ENCODE peak calls at places on chromosomes 13 and 19, in four cellular contexts. One of them, this sample, is unnamed. For H3K4me1, the result is how much of the 10 kb centered on the place peaks cover.

GRCh38 chr13:26482451-26483197 is 74.9 kb upstream of the WASF3 start:
- DNase-seq in DND-41: peak
- DNase-seq in uterus: peak
- DNase-seq in heart right ventricle: no peak
- DNase-seq in this sample: peak

GRCh38 chr13:110421061-110421460 is 114.0 kb downstream of the COL4A2 start:
- DNase-seq in DND-41: no peak
- DNase-seq in uterus: no peak
- DNase-seq in heart right ventricle: no peak
- DNase-seq in this sample: no peak

GRCh38 chr13:67369895-67370660 is 139.9 kb upstream of the PCDH9 start:
- DNase-seq in DND-41: no peak
- DNase-seq in uterus: no peak
- DNase-seq in heart right ventricle: no peak
- DNase-seq in this sample: peak

GRCh38 chr13:110343241-110343865 is 36.3 kb downstream of the COL4A2 start:
- DNase-seq in DND-41: no peak
- DNase-seq in uterus: no peak
- DNase-seq in heart right ventricle: no peak
- DNase-seq in this sample: no peak

GRCh38 chr13:109778102-109778542 is 8.3 kb downstream of the IRS2 start:
- DNase-seq in DND-41: no peak
- DNase-seq in uterus: no peak
- DNase-seq in heart right ventricle: no peak
- DNase-seq in this sample: no peak

GRCh38 chr13:71396149-71396548 is 470.9 kb downstream of the DACH1 start:
- DNase-seq in DND-41: no peak
- DNase-seq in uterus: no peak
- DNase-seq in heart right ventricle: no peak
- DNase-seq in this sample: no peak

GRCh38 chr13:49610176-49610575 is 18.1 kb upstream of the ARL11 start:
- DNase-seq in DND-41: no peak
- DNase-seq in uterus: no peak
- DNase-seq in heart right ventricle: no peak
- DNase-seq in this sample: peak

GRCh38 chr13:51494151-51494550 is 41.3 kb upstream of the INTS6 start:
- DNase-seq in DND-41: no peak
- DNase-seq in uterus: no peak
- DNase-seq in heart right ventricle: no peak
- DNase-seq in this sample: no peak

GRCh38 chr19:21210037-21210621 is 68.3 kb downstream of the ZNF431 start:
- DNase-seq in DND-41: no peak
- DNase-seq in uterus: no peak
- DNase-seq in heart right ventricle: no peak
- DNase-seq in this sample: no peak

GRCh38 chr19:8681345-8682021 is 17.1 kb downstream of the ACTL9 start:
- DNase-seq in DND-41: no peak
- DNase-seq in uterus: no peak
- DNase-seq in heart right ventricle: no peak
- DNase-seq in this sample: no peak

GRCh38 chr19:13876834-13877233 is at the start of gene NANOS3:
- DNase-seq in DND-41: no peak
- DNase-seq in uterus: no peak
- DNase-seq in heart right ventricle: no peak
- DNase-seq in this sample: no peak

GRCh38 chr13:99916366-99917103 is 55.0 kb downstream of the ZIC5 start:
- DNase-seq in DND-41: peak
- DNase-seq in uterus: no peak
- DNase-seq in heart right ventricle: no peak
- DNase-seq in this sample: peak

GRCh38 chr13:42405665-42406390 is 133.9 kb downstream of the AKAP11 start:
- DNase-seq in DND-41: no peak
- DNase-seq in uterus: no peak
- DNase-seq in heart right ventricle: no peak
- DNase-seq in this sample: peak

GRCh38 chr19:47203254-47203653 is 27.7 kb downstream of the BBC3 start:
- DNase-seq in DND-41: no peak
- DNase-seq in uterus: no peak
- DNase-seq in heart right ventricle: no peak
- DNase-seq in this sample: no peak

GRCh38 chr13:44934724-44935123 is 54.5 kb downstream of the NUFIP1 start:
- DNase-seq in DND-41: no peak
- DNase-seq in uterus: no peak
- DNase-seq in heart right ventricle: no peak
- DNase-seq in this sample: no peak

GRCh38 chr13:113997845-113998751 is 24.2 kb upstream of the C13orf46 start:
- DNase-seq in DND-41: no peak
- DNase-seq in uterus: peak
- DNase-seq in heart right ventricle: peak
- DNase-seq in this sample: no peak

GRCh38 chr13:101447852-101448251 is 4.6 kb upstream of the ITGBL1 start:
- DNase-seq in DND-41: no peak
- DNase-seq in uterus: no peak
- DNase-seq in heart right ventricle: no peak
- DNase-seq in this sample: no peak

GRCh38 chr19:2627319-2627829 is 75.1 kb downstream of the GNG7 start:
- DNase-seq in DND-41: peak
- DNase-seq in uterus: peak
- DNase-seq in heart right ventricle: peak
- DNase-seq in this sample: peak

GRCh38 chr13:35810286-35810685 is 320.9 kb downstream of the DCLK1 start:
- DNase-seq in DND-41: no peak
- DNase-seq in uterus: no peak
- DNase-seq in heart right ventricle: no peak
- DNase-seq in this sample: no peak

GRCh38 chr19:18097217-18097992 is at the start of gene MAST3:
- DNase-seq in DND-41: peak
- DNase-seq in uterus: peak
- DNase-seq in heart right ventricle: peak
- DNase-seq in this sample: peak

GRCh38 chr19:20359933-20360720 is 193.1 kb downstream of the ZNF486 start:
- DNase-seq in DND-41: peak
- DNase-seq in uterus: no peak
- DNase-seq in heart right ventricle: no peak
- DNase-seq in this sample: peak

GRCh38 chr19:18397242-18398202 is at the start of gene LRRC25:
- DNase-seq in DND-41: no peak
- DNase-seq in uterus: no peak
- DNase-seq in heart right ventricle: peak
- DNase-seq in this sample: no peak

GRCh38 chr13:28657784-28658538 is 969 bp upstream of the POMP start:
- DNase-seq in DND-41: no peak
- DNase-seq in uterus: no peak
- DNase-seq in heart right ventricle: no peak
- DNase-seq in this sample: no peak

GRCh38 chr13:30745917-30746686 is 10.8 kb downstream of the ALOX5AP start:
- DNase-seq in DND-41: no peak
- DNase-seq in uterus: no peak
- DNase-seq in heart right ventricle: no peak
- DNase-seq in this sample: peak

GRCh38 chr13:22049384-22049783 is 378.5 kb downstream of the FGF9 start:
- DNase-seq in DND-41: no peak
- DNase-seq in uterus: no peak
- DNase-seq in heart right ventricle: no peak
- DNase-seq in this sample: no peak

DNA sequence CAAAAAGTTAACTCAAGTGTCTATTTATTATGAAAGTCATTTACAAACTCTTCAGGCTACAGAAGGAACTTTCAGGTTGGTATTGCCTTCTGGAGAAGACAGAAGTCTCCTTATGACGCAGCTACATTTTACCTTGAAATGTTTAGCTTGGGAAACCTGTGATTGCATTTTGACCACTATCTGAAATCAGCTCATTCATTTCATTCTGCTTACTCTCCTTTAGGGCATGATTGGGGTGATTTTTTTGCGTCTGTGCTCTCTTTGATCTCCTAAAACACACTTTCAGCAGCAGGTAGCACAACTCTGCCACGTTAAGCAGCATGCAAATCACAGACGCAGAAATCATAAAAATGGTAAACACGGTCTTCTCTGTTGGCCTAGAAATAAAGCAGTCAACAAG is 9.6 kb downstream of the GJB6 start:
- DNase-seq in DND-41: no peak
- DNase-seq in uterus: no peak
- DNase-seq in heart right ventricle: no peak
- DNase-seq in this sample: no peak
- H3K27ac ChIP-seq in DND-41: no peak
- H3K27ac ChIP-seq in uterus: no peak
- H3K27ac ChIP-seq in heart right ventricle: no peak
- H3K27ac ChIP-seq in this sample: no peak

GRCh38 chr19:16199275-16199932 is 1.7 kb downstream of the AP1M1 start:
- DNase-seq in DND-41: no peak
- DNase-seq in uterus: no peak
- DNase-seq in heart right ventricle: no peak
- DNase-seq in this sample: no peak
- H3K4me3 ChIP-seq in DND-41: peak
- H3K4me3 ChIP-seq in uterus: no peak
- H3K4me3 ChIP-seq in heart right ventricle: peak
- H3K4me3 ChIP-seq in this sample: no peak

DNA sequence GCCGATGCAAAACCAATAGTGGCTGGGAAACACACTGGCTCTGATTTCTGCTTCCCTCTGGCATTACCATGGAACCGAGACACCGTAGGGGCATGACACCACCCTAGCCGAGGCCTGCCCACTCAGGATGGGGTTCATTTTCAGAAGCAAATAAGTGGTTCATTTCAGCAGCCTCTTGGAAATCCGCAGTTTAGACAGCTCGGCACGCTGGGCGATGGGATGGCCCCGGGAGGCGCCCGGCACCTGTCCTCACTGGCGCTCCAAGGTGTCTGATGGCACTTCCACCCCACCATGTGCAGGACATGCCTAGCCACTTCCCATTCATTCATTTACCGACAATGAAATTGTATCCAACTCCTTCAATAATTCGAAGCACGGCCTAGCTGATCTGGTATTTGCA is 33.8 kb downstream of the KLF2 start:
- DNase-seq in DND-41: no peak
- DNase-seq in uterus: no peak
- DNase-seq in heart right ventricle: no peak
- DNase-seq in this sample: no peak
- H3K4me1 ChIP-seq in DND-41: under half
- H3K4me1 ChIP-seq in uterus: under half
- H3K4me1 ChIP-seq in heart right ventricle: under half
- H3K4me1 ChIP-seq in this sample: under half

DNA sequence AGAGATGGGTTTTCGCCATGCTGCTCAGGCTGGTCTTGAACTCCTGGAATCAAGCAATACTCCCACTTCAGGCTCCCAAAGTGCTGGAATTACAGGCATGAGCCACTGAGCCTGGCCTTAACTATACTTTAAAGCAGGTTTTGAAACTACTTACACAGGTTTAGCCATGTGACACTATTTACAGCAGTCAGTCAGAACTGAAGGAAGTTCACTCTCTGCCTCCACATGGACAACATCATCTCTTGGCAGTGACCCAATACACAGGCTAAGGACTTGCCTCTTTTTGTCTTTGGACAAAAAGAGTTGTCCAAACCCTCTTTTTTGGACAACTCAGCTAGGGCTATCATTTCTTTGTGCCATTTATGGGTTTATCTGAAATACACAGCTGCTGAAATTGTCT is 89.0 kb upstream of the CLDN10 start:
- DNase-seq in DND-41: no peak
- DNase-seq in uterus: no peak
- DNase-seq in heart right ventricle: no peak
- DNase-seq in this sample: no peak
- H3K27ac ChIP-seq in DND-41: no peak
- H3K27ac ChIP-seq in uterus: no peak
- H3K27ac ChIP-seq in heart right ventricle: no peak
- H3K27ac ChIP-seq in this sample: no peak

GRCh38 chr19:11295665-11296245 is at the start of gene TSPAN16:
- DNase-seq in DND-41: no peak
- DNase-seq in uterus: no peak
- DNase-seq in heart right ventricle: no peak
- DNase-seq in this sample: no peak

GRCh38 chr19:11291415-11291814 is 4.5 kb upstream of the TSPAN16 start:
- DNase-seq in DND-41: no peak
- DNase-seq in uterus: no peak
- DNase-seq in heart right ventricle: no peak
- DNase-seq in this sample: no peak

GRCh38 chr19:11291991-11292390 is 4.0 kb upstream of the TSPAN16 start:
- DNase-seq in DND-41: no peak
- DNase-seq in uterus: no peak
- DNase-seq in heart right ventricle: no peak
- DNase-seq in this sample: no peak

GRCh38 chr19:11295180-11295579 is 780 bp upstream of the TSPAN16 start:
- DNase-seq in DND-41: no peak
- DNase-seq in uterus: no peak
- DNase-seq in heart right ventricle: no peak
- DNase-seq in this sample: no peak

DNA sequence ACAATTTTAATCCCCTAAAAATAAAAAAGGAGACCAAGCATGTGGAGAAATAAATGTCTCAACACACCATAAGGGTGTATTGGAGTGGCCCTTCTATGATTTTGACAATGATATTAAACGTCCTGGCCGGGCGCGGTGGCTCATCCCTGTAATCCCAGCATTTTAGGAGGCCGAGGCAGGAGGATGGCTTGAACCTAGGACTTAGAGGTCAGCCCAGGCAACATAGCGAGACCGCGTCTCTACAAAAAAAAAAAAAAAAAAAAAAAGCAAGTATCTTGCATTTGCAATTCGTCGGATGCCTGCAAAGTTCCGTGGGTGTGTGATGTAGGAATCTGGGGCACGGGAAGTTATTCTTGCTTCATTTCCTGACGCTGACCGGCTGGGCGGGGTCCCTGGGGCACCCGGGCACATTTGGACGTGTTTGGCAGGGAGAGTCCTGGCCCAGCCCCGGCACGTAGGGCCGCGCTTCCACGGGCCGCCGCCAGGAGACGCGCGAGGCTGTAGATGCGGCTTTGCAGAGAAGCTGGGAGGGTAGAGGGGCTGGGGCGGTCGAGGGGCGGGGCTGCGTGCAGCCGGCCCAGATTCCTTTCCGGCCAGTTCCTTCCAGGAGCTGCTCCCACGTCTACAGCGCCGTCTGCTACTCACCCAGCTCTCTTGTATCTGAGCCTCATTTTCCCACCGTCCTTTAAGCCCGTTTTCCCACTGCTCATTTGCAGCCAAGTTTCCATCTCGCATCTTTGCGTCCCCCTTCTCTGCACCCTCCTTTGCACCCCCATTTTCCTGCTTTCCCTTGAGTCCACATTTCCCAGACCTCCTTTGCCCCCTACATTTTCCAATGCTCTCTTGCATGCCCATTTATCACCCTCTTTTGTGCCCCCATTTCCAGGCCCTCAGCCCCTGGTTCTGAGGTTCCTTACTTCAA is 2.2 kb upstream of the TSPAN16 start:
- DNase-seq in DND-41: peak
- DNase-seq in uterus: peak
- DNase-seq in heart right ventricle: peak
- DNase-seq in this sample: peak
- H3K4me3 ChIP-seq in DND-41: peak
- H3K4me3 ChIP-seq in uterus: no peak
- H3K4me3 ChIP-seq in heart right ventricle: peak
- H3K4me3 ChIP-seq in this sample: peak

GRCh38 chr19:56106993-56107392 is 14.1 kb downstream of the ZNF787 start:
- DNase-seq in DND-41: no peak
- DNase-seq in uterus: no peak
- DNase-seq in heart right ventricle: no peak
- DNase-seq in this sample: no peak
- H3K4me1 ChIP-seq in DND-41: under half
- H3K4me1 ChIP-seq in uterus: under half
- H3K4me1 ChIP-seq in heart right ventricle: half or more
- H3K4me1 ChIP-seq in this sample: under half

This sample was measured in cardiac muscle cell.